ENCODE peak calls at places on chromosomes 5 and 9, in ten cellular contexts. T is right atrium auricular region, Z is MM.1S, I is hepatocyte, W is fibroblast of pulmonary artery, L is uterus, O is ovary, X is PC-3, C is GM12864, Y is BJ. E is an unnamed sample.
A peak's percentile ranks its signal among the peaks of the same experiment; 100 is the strongest.

GRCh38 chr9:110298028-110298605 is 39.5 kb downstream of the TXNDC8 start:
- DNase-seq in L (no peak), I (no peak), Z (no peak), C (no peak), O (no peak), Y (no peak), T (no peak), W (no peak), X (no peak), E (no peak)

GRCh38 chr5:137254695-137255094 is 244.4 kb downstream of the SPOCK1 start:
- DNase-seq in O (no peak), I (no peak), Z (no peak), Y (no peak), C (no peak), L (no peak), X (no peak), W (peak; percentile 41), T (no peak), E (no peak)

GRCh38 chr5:87421307-87421706 is 8.6 kb upstream of the CCNH start:
- DNase-seq in W (no peak), T (no peak), I (no peak), O (no peak), Z (no peak), X (no peak), Y (no peak), C (no peak), L (no peak), E (no peak)

GRCh38 chr9:29203216-29203930 is 1630.1 kb upstream of the C9orf72 start:
- DNase-seq in Z (no peak), C (no peak), X (peak; percentile 44), W (no peak), Y (no peak), T (no peak), O (no peak), L (no peak), I (peak; percentile 23), E (no peak)

GRCh38 chr5:81192351-81192750 is 40.8 kb upstream of the CKMT2 start:
- DNase-seq in L (no peak), C (no peak), W (no peak), O (no peak), Z (no peak), T (no peak), Y (no peak), X (no peak), I (no peak), E (no peak)

GRCh38 chr9:136216541-136217240 is 11.8 kb upstream of the LHX3 start:
- DNase-seq in L (no peak), X (no peak), O (no peak), Z (no peak), Y (no peak), C (no peak), T (no peak), W (no peak), I (no peak), E (no peak)

GRCh38 chr9:79123419-79123818 is 448.3 kb upstream of the TLE4 start:
- DNase-seq in O (no peak), T (no peak), Z (no peak), L (no peak), X (no peak), Y (no peak), C (no peak), W (peak; percentile 23), I (peak; percentile 16), E (peak; percentile 8)

GRCh38 chr5:61298580-61298979 is 33.5 kb upstream of the ZSWIM6 start:
- DNase-seq in X (peak; percentile 81), Z (no peak), O (no peak), I (peak; percentile 35), Y (no peak), T (no peak), C (no peak), W (peak; percentile 53), L (no peak), E (no peak)

GRCh38 chr9:113566712-113567071 is 103.2 kb downstream of the RGS3 start:
- DNase-seq in O (peak; percentile 27), X (no peak), I (no peak), W (no peak), Z (no peak), T (no peak), Y (no peak), L (peak; percentile 25), C (no peak), E (no peak)

GRCh38 chr9:127267793-127268507 is 3.4 kb downstream of the GARNL3 start:
- DNase-seq in W (no peak), T (no peak), X (no peak), O (no peak), Y (no peak), C (peak; percentile 35), Z (no peak), I (no peak), L (no peak), E (no peak)

GRCh38 chr5:33721491-33722245 is 170.1 kb downstream of the ADAMTS12 start:
- DNase-seq in W (no peak), O (no peak), L (no peak), T (no peak), Y (no peak), C (no peak), I (no peak), Z (no peak), X (no peak), E (peak; percentile 58)

DNA sequence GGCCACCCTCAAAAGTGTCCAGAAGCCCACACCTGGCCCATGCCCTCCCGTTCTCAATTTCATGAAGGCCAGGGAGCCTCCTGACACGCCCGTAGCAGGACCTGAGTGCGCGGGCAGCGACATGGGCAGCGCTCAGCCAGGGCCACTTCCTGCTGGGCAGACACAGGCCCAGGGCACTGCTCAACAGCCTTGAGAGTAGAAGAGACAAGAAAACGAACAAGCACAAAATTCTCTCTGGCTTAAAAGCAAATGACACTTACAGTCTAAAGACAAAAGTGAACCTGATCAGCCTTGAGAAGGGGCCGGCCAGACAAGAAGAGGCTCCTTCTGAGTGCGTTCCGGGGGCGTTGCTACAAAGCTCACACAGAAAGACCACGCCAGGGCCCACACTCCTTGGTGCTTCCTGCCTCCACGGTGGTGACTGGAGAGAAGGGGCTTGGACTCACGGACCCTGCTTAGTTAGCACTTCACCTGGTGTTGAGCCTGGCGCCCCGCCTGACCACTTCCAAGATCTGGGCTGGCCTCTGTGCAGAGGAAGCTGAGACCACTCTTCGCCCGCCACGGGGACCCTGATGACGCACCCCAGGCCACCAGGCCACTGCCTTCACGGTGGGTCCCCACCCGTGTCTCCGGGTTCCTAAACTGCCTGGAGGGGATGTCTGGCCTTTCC is 1.5 kb downstream of the SLC12A7 start:
- DNase-seq in L (no peak), X (peak; percentile 10), T (no peak), Z (no peak), Y (no peak), W (no peak), O (no peak), C (no peak), I (no peak), E (no peak)
- H3K4me3 ChIP-seq in L (peak overlapping the region; percentile 93), X (peak overlapping the region; percentile 89), T (peak overlapping the region; percentile 93), Z (peak overlapping the region; percentile 71), Y (peak overlapping the region; percentile 83), W (peak overlapping the region; percentile 69), O (peak overlapping the region; percentile 96), C (peak overlapping the region; percentile 52), I (peak overlapping the region; percentile 97), E (peak overlapping the region; percentile 66)

GRCh38 chr9:26326473-26327044 is 566.0 kb downstream of the CAAP1 start:
- DNase-seq in Z (peak; percentile 49), T (no peak), I (peak; percentile 72), Y (no peak), C (peak; percentile 10), X (peak; percentile 79), O (peak; percentile 24), L (peak; percentile 20), W (peak; percentile 88), E (peak; percentile 60)
- TF ChIP-seq CTCF in Z (peak; percentile 57), T (no peak), I (peak; percentile 94), Y (peak; percentile 72), C (peak; percentile 77), X (peak; percentile 85), O (peak; percentile 34), L (peak; percentile 78), W (peak; percentile 90), E (peak; percentile 81)

GRCh38 chr9:20981486-20981885 is 50.0 kb downstream of the HACD4 start:
- DNase-seq in O (no peak), Z (no peak), L (no peak), X (peak; percentile 75), Y (peak; percentile 61), I (peak; percentile 13), T (no peak), W (peak; percentile 79), C (no peak), E (peak; percentile 88)
- H3K4me3 ChIP-seq in O (no peak overlapping the region), Z (no peak overlapping the region), L (no peak overlapping the region), X (no peak overlapping the region), Y (no peak overlapping the region), I (no peak overlapping the region), T (no peak overlapping the region), W (no peak overlapping the region), C (no peak overlapping the region), E (no peak overlapping the region)

GRCh38 chr9:38662763-38663593 is 42.6 kb upstream of the ANKRD18A start:
- DNase-seq in I (peak; percentile 30), C (no peak), T (peak; percentile 34), L (no peak), W (peak; percentile 72), X (peak; percentile 3), Z (no peak), Y (no peak), O (no peak), E (no peak)
- TF ChIP-seq CTCF in I (peak; percentile 48), C (no peak), T (no peak), L (no peak), W (peak; percentile 64), X (peak; percentile 40), Z (no peak), Y (peak; percentile 41), O (no peak), E (peak; percentile 83)

GRCh38 chr5:73103885-73104284 is 16.5 kb upstream of the TMEM171 start:
- DNase-seq in C (no peak), Y (no peak), T (no peak), Z (no peak), X (no peak), I (no peak), W (no peak), L (no peak), O (no peak), E (no peak)

GRCh38 chr5:73097740-73098139 is 22.6 kb upstream of the TMEM171 start:
- DNase-seq in W (no peak), L (no peak), Y (no peak), X (no peak), O (no peak), I (no peak), C (no peak), Z (no peak), T (no peak), E (no peak)

GRCh38 chr5:73104326-73104725 is 16.0 kb upstream of the TMEM171 start:
- DNase-seq in Y (no peak), O (no peak), T (no peak), Z (no peak), L (no peak), X (no peak), W (no peak), I (no peak), C (no peak), E (no peak)

GRCh38 chr5:73096239-73096575 is 24.2 kb upstream of the TMEM171 start:
- DNase-seq in I (no peak), Z (no peak), X (no peak), W (no peak), T (no peak), C (no peak), Y (no peak), L (no peak), O (no peak), E (no peak)

GRCh38 chr5:73100109-73100508 is 20.3 kb upstream of the TMEM171 start:
- DNase-seq in X (no peak), Z (no peak), C (no peak), W (no peak), Y (no peak), O (no peak), L (no peak), I (no peak), T (no peak), E (no peak)
- H3K4me3 ChIP-seq in X (no peak overlapping the region), Z (no peak overlapping the region), C (no peak overlapping the region), W (no peak overlapping the region), Y (no peak overlapping the region), O (no peak overlapping the region), L (no peak overlapping the region), I (no peak overlapping the region), T (no peak overlapping the region), E (no peak overlapping the region)

E was measured in astrocyte of the cerebellum.